ENCODE peak calls at places on chromosomes 5 and 9, in seven cellular contexts. X, S, M, G, D, R and Z are unnamed samples.

GRCh38 chr9:107462691-107463090 is 26.9 kb downstream of the KLF4 start:
- DNase-seq in X (no peak), S (no peak), M (no peak), G (peak; percentile 53), D (no peak), R (no peak), Z (no peak)

GRCh38 chr9:2727966-2728613 is 10.8 kb downstream of the KCNV2 start:
- DNase-seq in X (peak; percentile 8), S (peak; percentile 56), M (no peak), G (peak; percentile 89), D (no peak), R (peak; percentile 23), Z (no peak)

GRCh38 chr9:77293949-77294348 is 116.6 kb downstream of the VPS13A start:
- DNase-seq in X (no peak), S (no peak), M (no peak), G (no peak), D (no peak), R (no peak), Z (no peak)

GRCh38 chr5:42858031-42858643 is 46.4 kb upstream of the SELENOP start:
- DNase-seq in X (no peak), S (peak; percentile 37), M (no peak), G (peak; percentile 45), D (no peak), R (no peak), Z (no peak)

GRCh38 chr9:130331573-130331972 is 66.0 kb downstream of the HMCN2 start:
- DNase-seq in X (no peak), S (no peak), M (no peak), G (peak; percentile 41), D (no peak), R (no peak), Z (no peak)

GRCh38 chr5:11252523-11252922 is 491.5 kb upstream of the DAP start:
- DNase-seq in X (no peak), S (no peak), M (no peak), G (no peak), D (no peak), R (no peak), Z (no peak)

GRCh38 chr9:124724415-124725067 is 46.6 kb downstream of the NR6A1 start:
- DNase-seq in X (no peak), S (no peak), M (no peak), G (no peak), D (no peak), R (no peak), Z (no peak)

GRCh38 chr9:97768731-97769130 is 71.6 kb upstream of the XPA start:
- DNase-seq in X (no peak), S (no peak), M (no peak), G (peak; percentile 63), D (no peak), R (no peak), Z (no peak)

GRCh38 chr9:83469722-83470121 is 68.5 kb downstream of the FRMD3 start:
- DNase-seq in X (no peak), S (no peak), M (no peak), G (peak; percentile 76), D (no peak), R (no peak), Z (no peak)

GRCh38 chr9:38048319-38048969 is 20.6 kb downstream of the SHB start:
- DNase-seq in X (no peak), S (no peak), M (no peak), G (peak; percentile 90), D (no peak), R (no peak), Z (no peak)

GRCh38 chr5:6632324-6632930 is 417 bp downstream of the NSUN2 start:
- DNase-seq in X (no peak), S (no peak), M (no peak), G (peak; percentile 44), D (no peak), R (no peak), Z (peak; percentile 72)

GRCh38 chr5:51494821-51495220 is 111.6 kb downstream of the ISL1 start:
- DNase-seq in X (no peak), S (no peak), M (no peak), G (no peak), D (no peak), R (no peak), Z (no peak)

GRCh38 chr9:70954126-70954525 is 167.3 kb downstream of the TRPM3 start:
- DNase-seq in X (no peak), S (peak; percentile 29), M (no peak), G (peak; percentile 90), D (peak; percentile 72), R (no peak), Z (no peak)

GRCh38 chr9:68458918-68459317 is 81.8 kb downstream of the TMEM252 start:
- DNase-seq in X (no peak), S (no peak), M (no peak), G (no peak), D (no peak), R (no peak), Z (no peak)

GRCh38 chr9:93379051-93379450 is 72.4 kb upstream of the FAM120A start:
- DNase-seq in X (no peak), S (no peak), M (no peak), G (no peak), D (no peak), R (no peak), Z (no peak)
- TF ChIP-seq CTCF in X (peak; percentile 17), S (peak; percentile 13), M (no peak), G (peak; percentile 34), D (peak; percentile 14), R (no peak), Z (peak; percentile 66)

GRCh38 chr9:33210006-33210715 is 29.8 kb upstream of the SPINK4 start:
- DNase-seq in X (no peak), S (no peak), M (no peak), G (no peak), D (no peak), R (no peak), Z (no peak)

GRCh38 chr9:33209394-33209793 is 30.6 kb upstream of the SPINK4 start:
- DNase-seq in X (no peak), S (no peak), M (no peak), G (no peak), D (no peak), R (no peak), Z (no peak)

GRCh38 chr9:33211695-33212393 is 28.1 kb upstream of the SPINK4 start:
- DNase-seq in X (no peak), S (peak; percentile 49), M (no peak), G (no peak), D (no peak), R (no peak), Z (no peak)
- TF ChIP-seq CTCF in X (no peak), S (no peak), M (no peak), G (no peak), D (no peak), R (no peak), Z (no peak)

DNA sequence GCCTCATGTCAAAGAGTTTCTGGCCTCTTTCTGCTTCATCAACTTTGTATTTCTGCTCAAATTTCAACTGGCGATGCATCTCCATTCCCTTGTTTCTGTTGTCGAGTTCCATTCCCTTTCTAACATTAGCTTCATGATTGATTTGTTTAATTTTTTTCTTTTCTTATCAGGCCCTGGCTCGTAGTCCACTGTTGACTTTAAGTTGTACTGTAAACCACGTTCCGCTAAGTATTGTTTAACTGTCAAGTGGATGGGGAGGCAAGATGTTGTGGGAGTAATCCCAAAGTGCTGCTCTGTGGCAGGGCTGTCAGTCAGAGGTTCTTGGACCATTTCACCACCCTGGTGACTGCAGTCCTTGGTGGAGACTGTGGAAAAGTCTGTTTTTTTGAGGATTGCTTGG is 309.1 kb downstream of the PSAT1 start:
- DNase-seq in X (no peak), S (no peak), M (no peak), G (no peak), D (no peak), R (no peak), Z (no peak)
- TF ChIP-seq CTCF in X (no peak), S (no peak), M (no peak), G (no peak), D (no peak), R (no peak), Z (no peak)

GRCh38 chr5:41754857-41755256 is 115.4 kb downstream of the OXCT1 start:
- DNase-seq in X (no peak), S (no peak), M (no peak), G (no peak), D (no peak), R (no peak), Z (no peak)
- TF ChIP-seq CTCF in X (no peak), S (no peak), M (no peak), G (no peak), D (no peak), R (peak; percentile 42), Z (peak; percentile 44)